ENCODE peak calls at places on chromosomes 16 and 17, in four cellular contexts. One of them, this sample, is unnamed. For H3K4me1, the result is how much of the 10 kb centered on the place peaks cover.

GRCh38 chr16:89983550-89983949 is 35.0 kb downstream of the DEF8 start:
- DNase-seq in HepG2: no peak
- DNase-seq in GM12878: no peak
- DNase-seq in K562: no peak
- DNase-seq in this sample: no peak

GRCh38 chr16:27333549-27333948 is 19.8 kb downstream of the IL4R start:
- DNase-seq in GM12878: no peak
- DNase-seq in K562: no peak
- DNase-seq in HepG2: no peak
- DNase-seq in this sample: no peak

GRCh38 chr16:66262253-66263167 is 104.0 kb upstream of the CDH5 start:
- DNase-seq in HepG2: no peak
- DNase-seq in GM12878: no peak
- DNase-seq in K562: no peak
- DNase-seq in this sample: no peak

GRCh38 chr17:80859004-80859941 is 132.4 kb upstream of the CHMP6 start:
- DNase-seq in GM12878: no peak
- DNase-seq in K562: no peak
- DNase-seq in HepG2: no peak
- DNase-seq in this sample: peak

GRCh38 chr17:78798695-78799559 is 16.9 kb upstream of the CYTH1 start:
- DNase-seq in K562: peak
- DNase-seq in GM12878: no peak
- DNase-seq in HepG2: peak
- DNase-seq in this sample: peak

GRCh38 chr17:36008998-36009665 is 7.8 kb upstream of the CCL15 start:
- DNase-seq in K562: peak
- DNase-seq in GM12878: no peak
- DNase-seq in HepG2: peak
- DNase-seq in this sample: no peak

GRCh38 chr16:19785512-19786130 is 67.5 kb downstream of the IQCK start:
- DNase-seq in GM12878: no peak
- DNase-seq in HepG2: peak
- DNase-seq in K562: no peak
- DNase-seq in this sample: no peak

GRCh38 chr17:15261063-15261817 is 3.9 kb downstream of the PMP22 start:
- DNase-seq in GM12878: no peak
- DNase-seq in K562: no peak
- DNase-seq in HepG2: peak
- DNase-seq in this sample: peak

GRCh38 chr16:73068546-73069401 is 20.8 kb upstream of the ZFHX3 start:
- DNase-seq in HepG2: peak
- DNase-seq in K562: no peak
- DNase-seq in GM12878: no peak
- DNase-seq in this sample: peak

GRCh38 chr17:38898812-38899348 is 26.5 kb upstream of the LASP1NB start:
- DNase-seq in HepG2: no peak
- DNase-seq in GM12878: peak
- DNase-seq in K562: peak
- DNase-seq in this sample: no peak

GRCh38 chr17:78995761-78996451 is 13.7 kb downstream of the CANT1 start:
- DNase-seq in K562: no peak
- DNase-seq in HepG2: no peak
- DNase-seq in GM12878: no peak
- DNase-seq in this sample: no peak

GRCh38 chr17:8468109-8468508 is 32.4 kb downstream of the NDEL1 start:
- DNase-seq in K562: no peak
- DNase-seq in HepG2: no peak
- DNase-seq in GM12878: no peak
- DNase-seq in this sample: no peak

GRCh38 chr16:68309798-68310197 is 948 bp downstream of the SLC7A6OS start:
- DNase-seq in GM12878: no peak
- DNase-seq in HepG2: no peak
- DNase-seq in K562: no peak
- DNase-seq in this sample: no peak

GRCh38 chr16:704552-705380 is 835 bp downstream of the FBXL16 start:
- DNase-seq in HepG2: no peak
- DNase-seq in K562: no peak
- DNase-seq in GM12878: no peak
- DNase-seq in this sample: no peak

GRCh38 chr17:59406808-59407381 is 75.4 kb downstream of the YPEL2 start:
- DNase-seq in GM12878: no peak
- DNase-seq in HepG2: peak
- DNase-seq in K562: no peak
- DNase-seq in this sample: no peak

GRCh38 chr16:25812215-25812614 is 120.5 kb downstream of the HS3ST4 start:
- DNase-seq in GM12878: no peak
- DNase-seq in HepG2: no peak
- DNase-seq in K562: no peak
- DNase-seq in this sample: no peak

GRCh38 chr17:40922239-40922638 is 15.2 kb downstream of the KRT23 start:
- DNase-seq in HepG2: peak
- DNase-seq in GM12878: no peak
- DNase-seq in K562: no peak
- DNase-seq in this sample: peak

GRCh38 chr17:37429039-37429438 is 22.4 kb downstream of the TADA2A start:
- DNase-seq in GM12878: no peak
- DNase-seq in K562: no peak
- DNase-seq in HepG2: no peak
- DNase-seq in this sample: no peak

GRCh38 chr16:5018791-5019190 is 14.9 kb downstream of the NAGPA start:
- DNase-seq in K562: no peak
- DNase-seq in GM12878: no peak
- DNase-seq in HepG2: no peak
- DNase-seq in this sample: no peak

GRCh38 chr16:4309833-4310266 is 6.0 kb upstream of the GLIS2 start:
- DNase-seq in GM12878: no peak
- DNase-seq in HepG2: peak
- DNase-seq in K562: no peak
- DNase-seq in this sample: peak

GRCh38 chr16:58733248-58733670 is 857 bp downstream of the GOT2 start:
- DNase-seq in K562: no peak
- DNase-seq in HepG2: peak
- DNase-seq in GM12878: no peak
- DNase-seq in this sample: no peak

GRCh38 chr17:31533546-31534155 is 142.2 kb downstream of the RAB11FIP4 start:
- DNase-seq in HepG2: no peak
- DNase-seq in K562: peak
- DNase-seq in GM12878: no peak
- DNase-seq in this sample: peak

GRCh38 chr17:68182940-68183551 is 64.8 kb upstream of the AMZ2 start:
- DNase-seq in GM12878: no peak
- DNase-seq in K562: no peak
- DNase-seq in HepG2: peak
- DNase-seq in this sample: no peak

GRCh38 chr16:29810699-29811169 is 1.3 kb upstream of the PRRT2 start:
- DNase-seq in GM12878: no peak
- DNase-seq in K562: no peak
- DNase-seq in HepG2: no peak
- DNase-seq in this sample: no peak

GRCh38 chr17:55116440-55116914 is 147.9 kb downstream of the STXBP4 start:
- DNase-seq in HepG2: peak
- DNase-seq in K562: no peak
- DNase-seq in GM12878: no peak
- DNase-seq in this sample: no peak

GRCh38 chr16:52469775-52470174 is 77.2 kb downstream of the TOX3 start:
- DNase-seq in HepG2: peak
- DNase-seq in GM12878: no peak
- DNase-seq in K562: no peak
- DNase-seq in this sample: peak

GRCh38 chr17:83103200-83103937 is 24.0 kb downstream of the METRNL start:
- DNase-seq in GM12878: no peak
- DNase-seq in K562: peak
- DNase-seq in HepG2: no peak
- DNase-seq in this sample: peak

GRCh38 chr16:50696575-50697420 is 3.4 kb downstream of the NOD2 start:
- DNase-seq in HepG2: peak
- DNase-seq in GM12878: peak
- DNase-seq in K562: peak
- DNase-seq in this sample: peak

GRCh38 chr16:8937803-8938202 is 25.9 kb downstream of the USP7 start:
- DNase-seq in HepG2: no peak
- DNase-seq in K562: no peak
- DNase-seq in GM12878: no peak
- DNase-seq in this sample: no peak

GRCh38 chr17:40564883-40565744 is at the start of gene CCR7:
- DNase-seq in HepG2: no peak
- DNase-seq in K562: peak
- DNase-seq in GM12878: no peak
- DNase-seq in this sample: no peak

GRCh38 chr16:59148312-59148711 is 414.2 kb upstream of the GOT2 start:
- DNase-seq in K562: no peak
- DNase-seq in HepG2: no peak
- DNase-seq in GM12878: no peak
- DNase-seq in this sample: no peak

GRCh38 chr17:8791910-8792270 is 7.3 kb downstream of the MFSD6L start:
- DNase-seq in GM12878: no peak
- DNase-seq in HepG2: no peak
- DNase-seq in K562: no peak
- DNase-seq in this sample: peak

GRCh38 chr16:81491522-81492188 is 47.0 kb downstream of the CMIP start:
- DNase-seq in HepG2: no peak
- DNase-seq in K562: no peak
- DNase-seq in GM12878: no peak
- DNase-seq in this sample: no peak

GRCh38 chr16:89319628-89319882 is 102.1 kb downstream of the ZNF778 start:
- DNase-seq in HepG2: no peak
- DNase-seq in K562: no peak
- DNase-seq in GM12878: no peak
- DNase-seq in this sample: no peak

GRCh38 chr16:31094088-31094423 is 541 bp downstream of the VKORC1 start:
- DNase-seq in GM12878: no peak
- DNase-seq in K562: no peak
- DNase-seq in HepG2: no peak
- DNase-seq in this sample: no peak

GRCh38 chr17:35023538-35023937 is 40.0 kb downstream of the RFFL start:
- DNase-seq in K562: no peak
- DNase-seq in GM12878: no peak
- DNase-seq in HepG2: no peak
- DNase-seq in this sample: no peak

GRCh38 chr17:19978206-19978802 is 676 bp upstream of the AKAP10 start:
- DNase-seq in HepG2: no peak
- DNase-seq in GM12878: peak
- DNase-seq in K562: no peak
- DNase-seq in this sample: no peak

GRCh38 chr17:48578616-48579560 is 738 bp upstream of the HOXB4 start:
- DNase-seq in HepG2: no peak
- DNase-seq in GM12878: no peak
- DNase-seq in K562: peak
- DNase-seq in this sample: no peak
- TF ChIP-seq HDAC2 in HepG2: no peak
- TF ChIP-seq HDAC2 in GM12878: no peak
- TF ChIP-seq HDAC2 in K562: no peak
- TF ChIP-seq HDAC2 in this sample: no peak

GRCh38 chr17:6677946-6678345 is 26.4 kb downstream of the C17orf100 start:
- DNase-seq in HepG2: no peak
- DNase-seq in K562: no peak
- DNase-seq in GM12878: no peak
- DNase-seq in this sample: no peak

GRCh38 chr17:6676802-6677157 is 25.2 kb downstream of the C17orf100 start:
- DNase-seq in K562: no peak
- DNase-seq in HepG2: no peak
- DNase-seq in GM12878: no peak
- DNase-seq in this sample: no peak

GRCh38 chr17:6674586-6674985 is 23.0 kb downstream of the C17orf100 start:
- DNase-seq in HepG2: no peak
- DNase-seq in K562: no peak
- DNase-seq in GM12878: no peak
- DNase-seq in this sample: no peak

GRCh38 chr17:6677158-6677831 is 25.7 kb downstream of the C17orf100 start:
- DNase-seq in K562: no peak
- DNase-seq in HepG2: peak
- DNase-seq in GM12878: no peak
- DNase-seq in this sample: no peak

GRCh38 chr17:6675426-6675825 is 23.9 kb downstream of the C17orf100 start:
- DNase-seq in HepG2: no peak
- DNase-seq in K562: peak
- DNase-seq in GM12878: no peak
- DNase-seq in this sample: no peak
- TF ChIP-seq MYC in HepG2: no peak
- TF ChIP-seq MYC in K562: no peak
- TF ChIP-seq MYC in GM12878: no peak
- TF ChIP-seq MYC in this sample: no peak

GRCh38 chr17:81920612-81921530 is 2.9 kb upstream of the SIRT7 start:
- DNase-seq in K562: no peak
- DNase-seq in GM12878: no peak
- DNase-seq in HepG2: no peak
- DNase-seq in this sample: no peak
- H3K4me1 ChIP-seq in K562: half or more
- H3K4me1 ChIP-seq in GM12878: under half
- H3K4me1 ChIP-seq in HepG2: half or more
- H3K4me1 ChIP-seq in this sample: half or more

GRCh38 chr16:11667824-11668589 is at the start of gene SNN:
- DNase-seq in HepG2: peak
- DNase-seq in GM12878: no peak
- DNase-seq in K562: peak
- DNase-seq in this sample: peak

GRCh38 chr16:11667221-11667823 is 933 bp upstream of the SNN start:
- DNase-seq in GM12878: no peak
- DNase-seq in K562: no peak
- DNase-seq in HepG2: no peak
- DNase-seq in this sample: no peak

GRCh38 chr16:11669380-11670146 is 1.3 kb downstream of the SNN start:
- DNase-seq in HepG2: no peak
- DNase-seq in GM12878: peak
- DNase-seq in K562: no peak
- DNase-seq in this sample: no peak

GRCh38 chr16:11670171-11671131 is 2.2 kb downstream of the SNN start:
- DNase-seq in K562: no peak
- DNase-seq in HepG2: no peak
- DNase-seq in GM12878: peak
- DNase-seq in this sample: no peak

DNA sequence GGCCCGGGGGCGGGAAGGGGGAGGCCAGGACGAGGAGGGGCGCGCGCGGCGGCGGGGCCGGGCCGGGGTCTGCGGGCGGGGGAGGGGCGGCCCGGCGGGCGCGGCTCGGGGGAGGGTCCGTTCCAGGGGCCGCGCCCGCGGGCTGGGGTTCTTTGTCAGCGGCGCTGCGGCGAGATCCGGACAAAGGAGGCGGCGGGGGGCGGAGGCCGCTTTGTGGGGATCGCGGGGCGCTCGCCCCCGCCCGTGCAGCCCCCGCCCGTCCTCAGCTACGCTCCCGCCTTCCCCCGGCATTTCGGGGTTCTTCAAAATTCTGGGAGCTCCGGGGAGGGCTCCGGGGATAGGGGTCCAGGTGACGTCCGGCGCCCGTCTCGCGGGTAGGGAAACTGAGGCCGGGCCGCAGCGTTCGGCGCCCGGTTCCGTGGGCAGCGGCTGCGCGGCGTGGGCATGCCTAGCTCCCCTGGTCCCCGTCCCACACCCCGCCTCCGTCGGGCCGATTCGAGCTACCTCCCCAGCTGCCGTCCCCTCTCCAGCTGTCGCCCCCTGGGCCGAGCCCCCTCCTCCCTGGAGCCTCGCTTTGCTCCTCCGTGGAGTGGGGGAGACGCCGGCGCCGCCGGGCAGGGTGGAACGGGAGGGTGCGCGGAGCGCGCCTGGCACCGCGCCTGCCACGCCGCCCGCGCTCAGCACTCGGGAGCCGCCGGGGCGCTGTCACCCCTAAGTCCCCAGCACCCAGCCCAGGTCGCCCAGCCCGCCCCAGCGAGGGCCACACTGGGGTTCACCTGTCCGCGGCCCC is 530 bp downstream of the SNN start:
- DNase-seq in HepG2: no peak
- DNase-seq in K562: no peak
- DNase-seq in GM12878: no peak
- DNase-seq in this sample: no peak
- TF ChIP-seq HDAC2 in HepG2: no peak
- TF ChIP-seq HDAC2 in K562: no peak
- TF ChIP-seq HDAC2 in GM12878: no peak
- TF ChIP-seq HDAC2 in this sample: no peak